ENCODE peak calls at places on chromosomes 5 and 9, in eight cellular contexts. O, T, J, D, Y, Q, F and E are unnamed samples.

GRCh38 chr9:15606667-15607472 is 54.0 kb downstream of the CCDC171 start:
- DNase-seq in O (no peak), T (no peak), J (peak), D (no peak), Y (no peak), Q (peak), F (peak), E (no peak)

GRCh38 chr5:154194348-154195329 is 4.1 kb downstream of the GALNT10 start:
- DNase-seq in O (no peak), T (no peak), J (peak), D (no peak), Y (no peak), Q (no peak), F (peak), E (no peak)

GRCh38 chr5:144068926-144069325 is 101.5 kb downstream of the YIPF5 start:
- DNase-seq in O (no peak), T (no peak), J (no peak), D (no peak), Y (no peak), Q (no peak), F (no peak), E (no peak)

GRCh38 chr5:149824115-149824514 is 94.0 kb downstream of the PPARGC1B start:
- DNase-seq in O (no peak), T (no peak), J (no peak), D (no peak), Y (no peak), Q (no peak), F (no peak), E (no peak)

GRCh38 chr9:14749738-14750137 is 27.2 kb upstream of the CER1 start:
- DNase-seq in O (no peak), T (no peak), J (no peak), D (no peak), Y (no peak), Q (no peak), F (no peak), E (no peak)

GRCh38 chr5:58378613-58379385 is 81.1 kb downstream of the PLK2 start:
- DNase-seq in O (no peak), T (no peak), J (no peak), D (no peak), Y (no peak), Q (no peak), F (no peak), E (no peak)

GRCh38 chr5:109837226-109837861 is 147.6 kb downstream of the MAN2A1 start:
- DNase-seq in O (no peak), T (no peak), J (no peak), D (no peak), Y (no peak), Q (no peak), F (no peak), E (no peak)

GRCh38 chr5:170184007-170184687 is 48.6 kb upstream of the C5orf58 start:
- DNase-seq in O (peak), T (no peak), J (peak), D (peak), Y (peak), Q (no peak), F (peak), E (peak)

GRCh38 chr5:13477118-13477737 is 467.3 kb downstream of the DNAH5 start:
- DNase-seq in O (no peak), T (no peak), J (peak), D (no peak), Y (no peak), Q (peak), F (no peak), E (no peak)

GRCh38 chr5:159912033-159912800 is 4.1 kb upstream of the ADRA1B start:
- DNase-seq in O (peak), T (no peak), J (no peak), D (no peak), Y (no peak), Q (no peak), F (no peak), E (no peak)

GRCh38 chr9:129816501-129817435 is 7.2 kb downstream of the TOR1A start:
- DNase-seq in O (peak), T (no peak), J (no peak), D (no peak), Y (no peak), Q (no peak), F (no peak), E (no peak)

GRCh38 chr9:31137151-31137849 is 1247.1 kb upstream of the ACO1 start:
- DNase-seq in O (no peak), T (no peak), J (peak), D (no peak), Y (no peak), Q (peak), F (no peak), E (peak)

GRCh38 chr9:87725900-87726709 is at the start of gene CTSL:
- DNase-seq in O (peak), T (peak), J (peak), D (peak), Y (peak), Q (no peak), F (peak), E (peak)

GRCh38 chr9:92964981-92965758 is 17.8 kb downstream of the FGD3 start:
- DNase-seq in O (no peak), T (no peak), J (no peak), D (peak), Y (no peak), Q (no peak), F (no peak), E (no peak)

GRCh38 chr9:26888271-26888670 is 4.3 kb downstream of the CAAP1 start:
- DNase-seq in O (no peak), T (no peak), J (no peak), D (no peak), Y (no peak), Q (no peak), F (no peak), E (no peak)

GRCh38 chr5:177304392-177305119 is 957 bp downstream of the PRELID1 start:
- DNase-seq in O (no peak), T (no peak), J (no peak), D (no peak), Y (no peak), Q (no peak), F (no peak), E (no peak)

GRCh38 chr5:1437452-1437851 is 7.8 kb downstream of the SLC6A3 start:
- DNase-seq in O (no peak), T (peak), J (peak), D (no peak), Y (no peak), Q (no peak), F (no peak), E (no peak)

GRCh38 chr5:158406884-158407790 is 548.2 kb upstream of the CLINT1 start:
- DNase-seq in O (no peak), T (no peak), J (peak), D (no peak), Y (no peak), Q (no peak), F (no peak), E (peak)

GRCh38 chr9:77291714-77292113 is 114.4 kb downstream of the VPS13A start:
- DNase-seq in O (no peak), T (no peak), J (peak), D (no peak), Y (no peak), Q (no peak), F (no peak), E (no peak)

GRCh38 chr5:17910318-17910717 is 276.1 kb downstream of the TAF11L14 start:
- DNase-seq in O (no peak), T (no peak), J (peak), D (no peak), Y (no peak), Q (no peak), F (no peak), E (peak)

GRCh38 chr5:150694638-150695037 is 6.2 kb downstream of the RBM22 start:
- DNase-seq in O (no peak), T (no peak), J (no peak), D (no peak), Y (no peak), Q (no peak), F (no peak), E (no peak)

GRCh38 chr5:102742215-102742614 is 12.9 kb upstream of the PAM start:
- DNase-seq in O (no peak), T (no peak), J (no peak), D (no peak), Y (no peak), Q (no peak), F (no peak), E (no peak)
- H3K27ac ChIP-seq in O (no peak), T (no peak), J (no peak), D (no peak), Y (no peak), Q (no peak), F (no peak), E (no peak)

GRCh38 chr5:79829260-79829659 is 139.6 kb downstream of the CMYA5 start:
- DNase-seq in O (no peak), T (no peak), J (no peak), D (no peak), Y (no peak), Q (no peak), F (no peak), E (no peak)
- TF ChIP-seq CTCF in O (no peak), T (no peak), J (no peak), D (no peak), Y (no peak), Q (peak), F (no peak), E (peak)

GRCh38 chr9:88773627-88774244 is 217.5 kb upstream of the S1PR3 start:
- DNase-seq in O (no peak), T (no peak), J (no peak), D (no peak), Y (no peak), Q (no peak), F (no peak), E (no peak)

GRCh38 chr9:88776717-88777497 is 214.4 kb upstream of the S1PR3 start:
- DNase-seq in O (no peak), T (no peak), J (peak), D (no peak), Y (no peak), Q (peak), F (no peak), E (peak)

GRCh38 chr9:88775966-88776365 is 215.3 kb upstream of the S1PR3 start:
- DNase-seq in O (no peak), T (no peak), J (no peak), D (no peak), Y (no peak), Q (no peak), F (no peak), E (no peak)

GRCh38 chr9:88775559-88775958 is 215.7 kb upstream of the S1PR3 start:
- DNase-seq in O (no peak), T (no peak), J (peak), D (no peak), Y (no peak), Q (no peak), F (no peak), E (no peak)

DNA sequence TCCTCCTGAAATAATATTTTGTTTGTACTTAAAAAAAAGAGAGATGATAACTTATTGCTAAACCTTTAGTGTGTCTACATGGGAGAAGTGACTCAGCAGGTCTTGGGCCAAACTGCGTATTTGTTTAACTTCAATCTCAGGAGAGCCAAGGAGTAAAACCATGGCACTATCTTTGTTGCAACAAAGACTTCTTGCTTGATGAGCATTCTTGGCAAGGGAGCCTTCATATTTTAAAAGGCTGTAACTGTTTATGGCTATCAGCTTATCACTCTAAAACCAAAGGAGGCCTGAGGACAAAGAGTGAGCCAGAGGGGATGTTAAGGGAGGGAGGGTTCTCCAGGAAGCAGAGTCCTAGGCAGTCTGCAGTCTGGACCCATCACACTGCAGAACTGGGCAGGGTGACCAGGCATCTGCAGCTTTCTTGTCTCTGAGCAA is 216.2 kb upstream of the S1PR3 start:
- DNase-seq in O (peak), T (no peak), J (no peak), D (no peak), Y (no peak), Q (peak), F (peak), E (no peak)
- H3K27ac ChIP-seq in O (no peak), T (peak), J (peak), D (no peak), Y (no peak), Q (peak), F (no peak), E (peak)

GRCh38 chr5:120684749-120685415 is 220.8 kb downstream of the PRR16 start:
- DNase-seq in O (no peak), T (no peak), J (no peak), D (no peak), Y (no peak), Q (no peak), F (no peak), E (no peak)
- TF ChIP-seq CTCF in O (no peak), T (no peak), J (peak), D (no peak), Y (no peak), Q (peak), F (no peak), E (no peak)

GRCh38 chr9:36152741-36153438 is 16.3 kb upstream of the CCIN start:
- DNase-seq in O (no peak), T (no peak), J (no peak), D (no peak), Y (no peak), Q (no peak), F (no peak), E (no peak)

GRCh38 chr9:36148652-36149051 is 12.1 kb downstream of the GLIPR2 start:
- DNase-seq in O (peak), T (peak), J (peak), D (peak), Y (peak), Q (peak), F (peak), E (no peak)

GRCh38 chr9:36149197-36149596 is 12.7 kb downstream of the GLIPR2 start:
- DNase-seq in O (no peak), T (no peak), J (peak), D (no peak), Y (no peak), Q (no peak), F (no peak), E (no peak)

GRCh38 chr9:36151306-36152210 is 15.0 kb downstream of the GLIPR2 start:
- DNase-seq in O (peak), T (no peak), J (no peak), D (peak), Y (no peak), Q (no peak), F (no peak), E (no peak)

GRCh38 chr9:36150529-36151305 is 14.2 kb downstream of the GLIPR2 start:
- DNase-seq in O (no peak), T (no peak), J (no peak), D (no peak), Y (no peak), Q (no peak), F (no peak), E (no peak)
- H3K27ac ChIP-seq in O (no peak), T (peak), J (peak), D (peak), Y (no peak), Q (no peak), F (peak), E (no peak)

DNA sequence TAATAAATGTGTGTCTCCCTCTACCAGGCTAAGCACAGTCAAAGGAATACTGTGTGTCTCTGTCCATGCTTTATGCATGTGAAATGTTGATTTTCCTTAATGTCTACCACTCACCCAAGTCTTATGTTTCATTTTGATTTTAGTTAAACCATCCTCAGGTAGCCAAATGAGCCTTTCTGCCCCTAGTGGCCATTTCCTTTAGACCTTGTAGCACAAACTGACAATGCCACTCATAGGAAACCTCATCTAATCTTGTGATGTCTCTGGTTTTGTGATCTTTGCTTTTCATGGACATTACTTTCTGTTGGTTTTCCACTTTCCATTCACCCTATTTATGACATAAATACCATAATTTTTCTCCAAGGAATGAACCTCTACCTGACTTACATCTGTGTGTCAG is 820.8 kb downstream of the MAT2B start:
- DNase-seq in O (no peak), T (no peak), J (no peak), D (no peak), Y (no peak), Q (no peak), F (no peak), E (no peak)
- TF ChIP-seq CTCF in O (no peak), T (no peak), J (no peak), D (no peak), Y (no peak), Q (peak), F (peak), E (peak)

GRCh38 chr5:3364941-3365340 is 230.7 kb upstream of the IRX1 start:
- DNase-seq in O (no peak), T (peak), J (no peak), D (no peak), Y (no peak), Q (no peak), F (no peak), E (no peak)
- H3K27ac ChIP-seq in O (no peak), T (no peak), J (no peak), D (no peak), Y (no peak), Q (no peak), F (no peak), E (no peak)

GRCh38 chr5:175803736-175804480 is 67.5 kb upstream of the CPLX2 start:
- DNase-seq in O (no peak), T (no peak), J (no peak), D (no peak), Y (no peak), Q (no peak), F (no peak), E (no peak)
- TF ChIP-seq CTCF in O (no peak), T (no peak), J (no peak), D (no peak), Y (no peak), Q (no peak), F (no peak), E (no peak)

GRCh38 chr9:127857278-127857677 is 2.8 kb upstream of the ENG start:
- DNase-seq in O (no peak), T (no peak), J (no peak), D (no peak), Y (no peak), Q (no peak), F (no peak), E (no peak)
- H3K27ac ChIP-seq in O (no peak), T (peak), J (peak), D (no peak), Y (peak), Q (no peak), F (no peak), E (no peak)